ENCODE peak calls at places on chromosome 15, in eight cellular contexts. W, M, T, A, H, L, U and N are unnamed samples.

GRCh38 chr15:41930221-41930866 is 36.5 kb upstream of the SPTBN5 start:
- DNase-seq in U (no peak), W (no peak), A (no peak), L (peak; percentile 98), H (no peak), M (peak; percentile 10), T (peak; percentile 98), N (no peak)

GRCh38 chr15:45468294-45468693 is 54.3 kb downstream of the SLC30A4 start:
- DNase-seq in A (no peak), T (peak; percentile 38), M (no peak), H (no peak), W (no peak), L (no peak), U (no peak), N (no peak)

GRCh38 chr15:78448441-78449219 is 10.6 kb downstream of the IREB2 start:
- DNase-seq in H (no peak), U (no peak), M (no peak), L (no peak), T (no peak), A (no peak), W (no peak), N (no peak)

GRCh38 chr15:94610069-94610863 is 378.9 kb downstream of the MCTP2 start:
- DNase-seq in H (no peak), A (no peak), L (no peak), M (no peak), T (no peak), U (no peak), W (no peak), N (no peak)

GRCh38 chr15:65518633-65519285 is 1.3 kb upstream of the DPP8 start:
- DNase-seq in W (no peak), T (no peak), U (no peak), H (no peak), M (no peak), L (no peak), A (no peak), N (no peak)

GRCh38 chr15:49625460-49626036 is 4.7 kb downstream of the DTWD1 start:
- DNase-seq in A (no peak), W (no peak), M (no peak), T (no peak), L (no peak), U (no peak), H (no peak), N (peak; percentile 43)

GRCh38 chr15:39248204-39248603 is 332.7 kb upstream of the THBS1 start:
- DNase-seq in A (no peak), T (peak; percentile 89), U (no peak), H (no peak), W (no peak), M (no peak), L (peak; percentile 86), N (no peak)

GRCh38 chr15:52050416-52050815 is 31.4 kb downstream of the MAPK6 start:
- DNase-seq in M (no peak), T (peak; percentile 76), A (no peak), L (peak; percentile 75), H (no peak), U (no peak), W (no peak), N (no peak)

GRCh38 chr15:57251308-57251707 is 125.0 kb upstream of the CGNL1 start:
- DNase-seq in T (peak; percentile 36), A (no peak), W (no peak), M (no peak), L (peak; percentile 3), H (no peak), U (no peak), N (no peak)

GRCh38 chr15:66832679-66833078 is 130.6 kb downstream of the SMAD6 start:
- DNase-seq in U (no peak), M (peak; percentile 43), T (peak; percentile 79), W (peak; percentile 37), A (no peak), H (no peak), L (peak; percentile 25), N (no peak)

GRCh38 chr15:45660231-45660979 is 25.6 kb downstream of the SQOR start:
- DNase-seq in L (no peak), U (no peak), H (no peak), A (no peak), W (no peak), M (peak; percentile 25), T (peak; percentile 59), N (no peak)

GRCh38 chr15:67241132-67241855 is 13.2 kb downstream of the AAGAB start:
- DNase-seq in U (no peak), L (no peak), W (no peak), T (peak; percentile 22), M (peak; percentile 25), H (no peak), A (no peak), N (no peak)

GRCh38 chr15:68374346-68374745 is 57.6 kb downstream of the ITGA11 start:
- DNase-seq in H (no peak), W (no peak), U (no peak), M (no peak), A (no peak), T (no peak), L (no peak), N (no peak)

GRCh38 chr15:42385206-42385979 is 26.1 kb downstream of the CAPN3 start:
- DNase-seq in L (peak; percentile 74), W (no peak), H (peak; percentile 40), U (peak; percentile 5), M (peak; percentile 80), T (peak; percentile 62), A (no peak), N (peak; percentile 84)

GRCh38 chr15:63065262-63066234 is 23.0 kb downstream of the TPM1 start:
- DNase-seq in M (no peak), T (peak; percentile 65), L (no peak), U (no peak), A (no peak), H (no peak), W (no peak), N (peak; percentile 29)